ENCODE peak calls at places on chromosomes 1 and 21, in ten cellular contexts. One of them, this sample, is unnamed.

GRCh38 chr1:23101891-23102688 is 66.6 kb downstream of the LUZP1 start:
- DNase-seq in stimulated activated CD4-positive, alpha-beta T cell treated with anti-CD3 and anti-CD28 coated beads, Interleukin-1b, Interleukin-23, amount 100 ng/mL, for 24 hours: no peak
- DNase-seq in activated naive CD4-positive, alpha-beta T cell treated with anti-CD3 and anti-CD28 coated beads, Interleukin-2, amount 10 ng/mL, durations not matched to agents 7 days and 5 days: no peak
- DNase-seq in astrocyte of the spinal cord: no peak
- DNase-seq in fibroblast of villous mesenchyme: peak; percentile 69
- DNase-seq in activated T-cell treated with anti-CD3 and anti-CD28 coated beads, Interleukin-2, amount 50 U/mL, for 1 hour: no peak
- DNase-seq in GM23338: no peak
- DNase-seq in activated naive CD8-positive, alpha-beta T cell treated with anti-CD3 and anti-CD28 coated beads, Interleukin-2, amount 10 ng/mL, durations not matched to agents 7 days and 5 days: no peak
- DNase-seq in GM04503: no peak
- DNase-seq in activated CD8-positive, alpha-beta T cell treated with anti-CD3 and anti-CD28 coated beads, Interleukin-2, amount 10 ng/mL, durations not matched to agents 7 days and 5 days: no peak
- DNase-seq in this sample: peak; percentile 73

GRCh38 chr1:172727956-172728603 is 69.2 kb downstream of the FASLG start:
- DNase-seq in stimulated activated CD4-positive, alpha-beta T cell treated with anti-CD3 and anti-CD28 coated beads, Interleukin-1b, Interleukin-23, amount 100 ng/mL, for 24 hours: peak; percentile 20
- DNase-seq in activated naive CD4-positive, alpha-beta T cell treated with anti-CD3 and anti-CD28 coated beads, Interleukin-2, amount 10 ng/mL, durations not matched to agents 7 days and 5 days: peak; percentile 63
- DNase-seq in astrocyte of the spinal cord: peak; percentile 13
- DNase-seq in fibroblast of villous mesenchyme: no peak
- DNase-seq in activated T-cell treated with anti-CD3 and anti-CD28 coated beads, Interleukin-2, amount 50 U/mL, for 1 hour: peak; percentile 35
- DNase-seq in GM23338: peak; percentile 90
- DNase-seq in activated naive CD8-positive, alpha-beta T cell treated with anti-CD3 and anti-CD28 coated beads, Interleukin-2, amount 10 ng/mL, durations not matched to agents 7 days and 5 days: no peak
- DNase-seq in GM04503: no peak
- DNase-seq in activated CD8-positive, alpha-beta T cell treated with anti-CD3 and anti-CD28 coated beads, Interleukin-2, amount 10 ng/mL, durations not matched to agents 7 days and 5 days: peak; percentile 68
- DNase-seq in this sample: peak; percentile 46

GRCh38 chr1:201912832-201913231 is 24.1 kb downstream of the SHISA4 start:
- DNase-seq in stimulated activated CD4-positive, alpha-beta T cell treated with anti-CD3 and anti-CD28 coated beads, Interleukin-1b, Interleukin-23, amount 100 ng/mL, for 24 hours: no peak
- DNase-seq in activated naive CD4-positive, alpha-beta T cell treated with anti-CD3 and anti-CD28 coated beads, Interleukin-2, amount 10 ng/mL, durations not matched to agents 7 days and 5 days: no peak
- DNase-seq in astrocyte of the spinal cord: no peak
- DNase-seq in fibroblast of villous mesenchyme: peak; percentile 68
- DNase-seq in activated T-cell treated with anti-CD3 and anti-CD28 coated beads, Interleukin-2, amount 50 U/mL, for 1 hour: no peak
- DNase-seq in GM23338: no peak
- DNase-seq in activated naive CD8-positive, alpha-beta T cell treated with anti-CD3 and anti-CD28 coated beads, Interleukin-2, amount 10 ng/mL, durations not matched to agents 7 days and 5 days: no peak
- DNase-seq in GM04503: no peak
- DNase-seq in activated CD8-positive, alpha-beta T cell treated with anti-CD3 and anti-CD28 coated beads, Interleukin-2, amount 10 ng/mL, durations not matched to agents 7 days and 5 days: no peak
- DNase-seq in this sample: no peak

GRCh38 chr1:31189696-31190674 is 49.7 kb downstream of the NKAIN1 start:
- DNase-seq in stimulated activated CD4-positive, alpha-beta T cell treated with anti-CD3 and anti-CD28 coated beads, Interleukin-1b, Interleukin-23, amount 100 ng/mL, for 24 hours: no peak
- DNase-seq in activated naive CD4-positive, alpha-beta T cell treated with anti-CD3 and anti-CD28 coated beads, Interleukin-2, amount 10 ng/mL, durations not matched to agents 7 days and 5 days: no peak
- DNase-seq in astrocyte of the spinal cord: no peak
- DNase-seq in fibroblast of villous mesenchyme: no peak
- DNase-seq in activated T-cell treated with anti-CD3 and anti-CD28 coated beads, Interleukin-2, amount 50 U/mL, for 1 hour: no peak
- DNase-seq in GM23338: no peak
- DNase-seq in activated naive CD8-positive, alpha-beta T cell treated with anti-CD3 and anti-CD28 coated beads, Interleukin-2, amount 10 ng/mL, durations not matched to agents 7 days and 5 days: no peak
- DNase-seq in GM04503: no peak
- DNase-seq in activated CD8-positive, alpha-beta T cell treated with anti-CD3 and anti-CD28 coated beads, Interleukin-2, amount 10 ng/mL, durations not matched to agents 7 days and 5 days: no peak
- DNase-seq in this sample: no peak

GRCh38 chr1:226548281-226549093 is at the start of gene STUM:
- DNase-seq in stimulated activated CD4-positive, alpha-beta T cell treated with anti-CD3 and anti-CD28 coated beads, Interleukin-1b, Interleukin-23, amount 100 ng/mL, for 24 hours: no peak
- DNase-seq in activated naive CD4-positive, alpha-beta T cell treated with anti-CD3 and anti-CD28 coated beads, Interleukin-2, amount 10 ng/mL, durations not matched to agents 7 days and 5 days: peak; percentile 27
- DNase-seq in astrocyte of the spinal cord: no peak
- DNase-seq in fibroblast of villous mesenchyme: peak; percentile 23
- DNase-seq in activated T-cell treated with anti-CD3 and anti-CD28 coated beads, Interleukin-2, amount 50 U/mL, for 1 hour: peak; percentile 44
- DNase-seq in GM23338: peak; percentile 68
- DNase-seq in activated naive CD8-positive, alpha-beta T cell treated with anti-CD3 and anti-CD28 coated beads, Interleukin-2, amount 10 ng/mL, durations not matched to agents 7 days and 5 days: peak; percentile 62
- DNase-seq in GM04503: no peak
- DNase-seq in activated CD8-positive, alpha-beta T cell treated with anti-CD3 and anti-CD28 coated beads, Interleukin-2, amount 10 ng/mL, durations not matched to agents 7 days and 5 days: no peak
- DNase-seq in this sample: peak; percentile 49

GRCh38 chr1:3453203-3453761 is 1.2 kb upstream of the ARHGEF16 start:
- DNase-seq in stimulated activated CD4-positive, alpha-beta T cell treated with anti-CD3 and anti-CD28 coated beads, Interleukin-1b, Interleukin-23, amount 100 ng/mL, for 24 hours: peak; percentile 63
- DNase-seq in activated naive CD4-positive, alpha-beta T cell treated with anti-CD3 and anti-CD28 coated beads, Interleukin-2, amount 10 ng/mL, durations not matched to agents 7 days and 5 days: peak; percentile 80
- DNase-seq in astrocyte of the spinal cord: peak; percentile 54
- DNase-seq in fibroblast of villous mesenchyme: peak; percentile 52
- DNase-seq in activated T-cell treated with anti-CD3 and anti-CD28 coated beads, Interleukin-2, amount 50 U/mL, for 1 hour: peak; percentile 83
- DNase-seq in GM23338: peak; percentile 85
- DNase-seq in activated naive CD8-positive, alpha-beta T cell treated with anti-CD3 and anti-CD28 coated beads, Interleukin-2, amount 10 ng/mL, durations not matched to agents 7 days and 5 days: peak; percentile 81
- DNase-seq in GM04503: no peak
- DNase-seq in activated CD8-positive, alpha-beta T cell treated with anti-CD3 and anti-CD28 coated beads, Interleukin-2, amount 10 ng/mL, durations not matched to agents 7 days and 5 days: peak; percentile 75
- DNase-seq in this sample: peak; percentile 80

GRCh38 chr1:10701145-10701544 is 95.3 kb downstream of the CASZ1 start:
- DNase-seq in stimulated activated CD4-positive, alpha-beta T cell treated with anti-CD3 and anti-CD28 coated beads, Interleukin-1b, Interleukin-23, amount 100 ng/mL, for 24 hours: no peak
- DNase-seq in activated naive CD4-positive, alpha-beta T cell treated with anti-CD3 and anti-CD28 coated beads, Interleukin-2, amount 10 ng/mL, durations not matched to agents 7 days and 5 days: no peak
- DNase-seq in astrocyte of the spinal cord: no peak
- DNase-seq in fibroblast of villous mesenchyme: no peak
- DNase-seq in activated T-cell treated with anti-CD3 and anti-CD28 coated beads, Interleukin-2, amount 50 U/mL, for 1 hour: no peak
- DNase-seq in GM23338: no peak
- DNase-seq in activated naive CD8-positive, alpha-beta T cell treated with anti-CD3 and anti-CD28 coated beads, Interleukin-2, amount 10 ng/mL, durations not matched to agents 7 days and 5 days: no peak
- DNase-seq in GM04503: no peak
- DNase-seq in activated CD8-positive, alpha-beta T cell treated with anti-CD3 and anti-CD28 coated beads, Interleukin-2, amount 10 ng/mL, durations not matched to agents 7 days and 5 days: no peak
- DNase-seq in this sample: no peak

GRCh38 chr1:41486892-41487728 is 2.6 kb upstream of the EDN2 start:
- DNase-seq in stimulated activated CD4-positive, alpha-beta T cell treated with anti-CD3 and anti-CD28 coated beads, Interleukin-1b, Interleukin-23, amount 100 ng/mL, for 24 hours: no peak
- DNase-seq in activated naive CD4-positive, alpha-beta T cell treated with anti-CD3 and anti-CD28 coated beads, Interleukin-2, amount 10 ng/mL, durations not matched to agents 7 days and 5 days: no peak
- DNase-seq in astrocyte of the spinal cord: no peak
- DNase-seq in fibroblast of villous mesenchyme: no peak
- DNase-seq in activated T-cell treated with anti-CD3 and anti-CD28 coated beads, Interleukin-2, amount 50 U/mL, for 1 hour: no peak
- DNase-seq in GM23338: peak; percentile 45
- DNase-seq in activated naive CD8-positive, alpha-beta T cell treated with anti-CD3 and anti-CD28 coated beads, Interleukin-2, amount 10 ng/mL, durations not matched to agents 7 days and 5 days: no peak
- DNase-seq in GM04503: no peak
- DNase-seq in activated CD8-positive, alpha-beta T cell treated with anti-CD3 and anti-CD28 coated beads, Interleukin-2, amount 10 ng/mL, durations not matched to agents 7 days and 5 days: no peak
- DNase-seq in this sample: no peak

GRCh38 chr1:38608202-38608864 is 251.2 kb downstream of the RRAGC start:
- DNase-seq in stimulated activated CD4-positive, alpha-beta T cell treated with anti-CD3 and anti-CD28 coated beads, Interleukin-1b, Interleukin-23, amount 100 ng/mL, for 24 hours: no peak
- DNase-seq in activated naive CD4-positive, alpha-beta T cell treated with anti-CD3 and anti-CD28 coated beads, Interleukin-2, amount 10 ng/mL, durations not matched to agents 7 days and 5 days: peak; percentile 34
- DNase-seq in astrocyte of the spinal cord: no peak
- DNase-seq in fibroblast of villous mesenchyme: peak; percentile 35
- DNase-seq in activated T-cell treated with anti-CD3 and anti-CD28 coated beads, Interleukin-2, amount 50 U/mL, for 1 hour: no peak
- DNase-seq in GM23338: peak; percentile 93
- DNase-seq in activated naive CD8-positive, alpha-beta T cell treated with anti-CD3 and anti-CD28 coated beads, Interleukin-2, amount 10 ng/mL, durations not matched to agents 7 days and 5 days: no peak
- DNase-seq in GM04503: no peak
- DNase-seq in activated CD8-positive, alpha-beta T cell treated with anti-CD3 and anti-CD28 coated beads, Interleukin-2, amount 10 ng/mL, durations not matched to agents 7 days and 5 days: peak; percentile 25
- DNase-seq in this sample: peak; percentile 44

GRCh38 chr21:41877901-41878830 is 978 bp downstream of the PRDM15 start:
- DNase-seq in stimulated activated CD4-positive, alpha-beta T cell treated with anti-CD3 and anti-CD28 coated beads, Interleukin-1b, Interleukin-23, amount 100 ng/mL, for 24 hours: no peak
- DNase-seq in activated naive CD4-positive, alpha-beta T cell treated with anti-CD3 and anti-CD28 coated beads, Interleukin-2, amount 10 ng/mL, durations not matched to agents 7 days and 5 days: peak; percentile 52
- DNase-seq in astrocyte of the spinal cord: peak; percentile 73
- DNase-seq in fibroblast of villous mesenchyme: peak; percentile 69
- DNase-seq in activated T-cell treated with anti-CD3 and anti-CD28 coated beads, Interleukin-2, amount 50 U/mL, for 1 hour: peak; percentile 53
- DNase-seq in GM23338: peak; percentile 21
- DNase-seq in activated naive CD8-positive, alpha-beta T cell treated with anti-CD3 and anti-CD28 coated beads, Interleukin-2, amount 10 ng/mL, durations not matched to agents 7 days and 5 days: peak; percentile 58
- DNase-seq in GM04503: no peak
- DNase-seq in activated CD8-positive, alpha-beta T cell treated with anti-CD3 and anti-CD28 coated beads, Interleukin-2, amount 10 ng/mL, durations not matched to agents 7 days and 5 days: peak; percentile 39
- DNase-seq in this sample: peak; percentile 56

GRCh38 chr1:45730075-45730779 is 20.2 kb downstream of the IPP start:
- DNase-seq in stimulated activated CD4-positive, alpha-beta T cell treated with anti-CD3 and anti-CD28 coated beads, Interleukin-1b, Interleukin-23, amount 100 ng/mL, for 24 hours: no peak
- DNase-seq in activated naive CD4-positive, alpha-beta T cell treated with anti-CD3 and anti-CD28 coated beads, Interleukin-2, amount 10 ng/mL, durations not matched to agents 7 days and 5 days: no peak
- DNase-seq in astrocyte of the spinal cord: no peak
- DNase-seq in fibroblast of villous mesenchyme: peak; percentile 10
- DNase-seq in activated T-cell treated with anti-CD3 and anti-CD28 coated beads, Interleukin-2, amount 50 U/mL, for 1 hour: no peak
- DNase-seq in GM23338: peak; percentile 30
- DNase-seq in activated naive CD8-positive, alpha-beta T cell treated with anti-CD3 and anti-CD28 coated beads, Interleukin-2, amount 10 ng/mL, durations not matched to agents 7 days and 5 days: no peak
- DNase-seq in GM04503: no peak
- DNase-seq in activated CD8-positive, alpha-beta T cell treated with anti-CD3 and anti-CD28 coated beads, Interleukin-2, amount 10 ng/mL, durations not matched to agents 7 days and 5 days: no peak
- DNase-seq in this sample: no peak

GRCh38 chr1:51289676-51290488 is 40.5 kb downstream of the TTC39A start:
- DNase-seq in stimulated activated CD4-positive, alpha-beta T cell treated with anti-CD3 and anti-CD28 coated beads, Interleukin-1b, Interleukin-23, amount 100 ng/mL, for 24 hours: no peak
- DNase-seq in activated naive CD4-positive, alpha-beta T cell treated with anti-CD3 and anti-CD28 coated beads, Interleukin-2, amount 10 ng/mL, durations not matched to agents 7 days and 5 days: no peak
- DNase-seq in astrocyte of the spinal cord: no peak
- DNase-seq in fibroblast of villous mesenchyme: no peak
- DNase-seq in activated T-cell treated with anti-CD3 and anti-CD28 coated beads, Interleukin-2, amount 50 U/mL, for 1 hour: no peak
- DNase-seq in GM23338: no peak
- DNase-seq in activated naive CD8-positive, alpha-beta T cell treated with anti-CD3 and anti-CD28 coated beads, Interleukin-2, amount 10 ng/mL, durations not matched to agents 7 days and 5 days: no peak
- DNase-seq in GM04503: no peak
- DNase-seq in activated CD8-positive, alpha-beta T cell treated with anti-CD3 and anti-CD28 coated beads, Interleukin-2, amount 10 ng/mL, durations not matched to agents 7 days and 5 days: no peak
- DNase-seq in this sample: no peak

GRCh38 chr1:18246543-18246942 is 138.9 kb downstream of the IGSF21 start:
- DNase-seq in stimulated activated CD4-positive, alpha-beta T cell treated with anti-CD3 and anti-CD28 coated beads, Interleukin-1b, Interleukin-23, amount 100 ng/mL, for 24 hours: no peak
- DNase-seq in activated naive CD4-positive, alpha-beta T cell treated with anti-CD3 and anti-CD28 coated beads, Interleukin-2, amount 10 ng/mL, durations not matched to agents 7 days and 5 days: no peak
- DNase-seq in astrocyte of the spinal cord: no peak
- DNase-seq in fibroblast of villous mesenchyme: no peak
- DNase-seq in activated T-cell treated with anti-CD3 and anti-CD28 coated beads, Interleukin-2, amount 50 U/mL, for 1 hour: no peak
- DNase-seq in GM23338: peak; percentile 49
- DNase-seq in activated naive CD8-positive, alpha-beta T cell treated with anti-CD3 and anti-CD28 coated beads, Interleukin-2, amount 10 ng/mL, durations not matched to agents 7 days and 5 days: no peak
- DNase-seq in GM04503: no peak
- DNase-seq in activated CD8-positive, alpha-beta T cell treated with anti-CD3 and anti-CD28 coated beads, Interleukin-2, amount 10 ng/mL, durations not matched to agents 7 days and 5 days: no peak
- DNase-seq in this sample: no peak

GRCh38 chr1:84619383-84620093 is 45.3 kb upstream of the CTBS start:
- DNase-seq in stimulated activated CD4-positive, alpha-beta T cell treated with anti-CD3 and anti-CD28 coated beads, Interleukin-1b, Interleukin-23, amount 100 ng/mL, for 24 hours: peak; percentile 55
- DNase-seq in activated naive CD4-positive, alpha-beta T cell treated with anti-CD3 and anti-CD28 coated beads, Interleukin-2, amount 10 ng/mL, durations not matched to agents 7 days and 5 days: no peak
- DNase-seq in astrocyte of the spinal cord: peak; percentile 75
- DNase-seq in fibroblast of villous mesenchyme: peak; percentile 53
- DNase-seq in activated T-cell treated with anti-CD3 and anti-CD28 coated beads, Interleukin-2, amount 50 U/mL, for 1 hour: no peak
- DNase-seq in GM23338: no peak
- DNase-seq in activated naive CD8-positive, alpha-beta T cell treated with anti-CD3 and anti-CD28 coated beads, Interleukin-2, amount 10 ng/mL, durations not matched to agents 7 days and 5 days: no peak
- DNase-seq in GM04503: peak; percentile 41
- DNase-seq in activated CD8-positive, alpha-beta T cell treated with anti-CD3 and anti-CD28 coated beads, Interleukin-2, amount 10 ng/mL, durations not matched to agents 7 days and 5 days: no peak
- DNase-seq in this sample: peak; percentile 95

GRCh38 chr1:6081901-6082300 is 36.2 kb downstream of the KCNAB2 start:
- DNase-seq in stimulated activated CD4-positive, alpha-beta T cell treated with anti-CD3 and anti-CD28 coated beads, Interleukin-1b, Interleukin-23, amount 100 ng/mL, for 24 hours: no peak
- DNase-seq in activated naive CD4-positive, alpha-beta T cell treated with anti-CD3 and anti-CD28 coated beads, Interleukin-2, amount 10 ng/mL, durations not matched to agents 7 days and 5 days: no peak
- DNase-seq in astrocyte of the spinal cord: no peak
- DNase-seq in fibroblast of villous mesenchyme: no peak
- DNase-seq in activated T-cell treated with anti-CD3 and anti-CD28 coated beads, Interleukin-2, amount 50 U/mL, for 1 hour: no peak
- DNase-seq in GM23338: no peak
- DNase-seq in activated naive CD8-positive, alpha-beta T cell treated with anti-CD3 and anti-CD28 coated beads, Interleukin-2, amount 10 ng/mL, durations not matched to agents 7 days and 5 days: no peak
- DNase-seq in GM04503: no peak
- DNase-seq in activated CD8-positive, alpha-beta T cell treated with anti-CD3 and anti-CD28 coated beads, Interleukin-2, amount 10 ng/mL, durations not matched to agents 7 days and 5 days: no peak
- DNase-seq in this sample: no peak

GRCh38 chr1:42698081-42698813 is 16.0 kb downstream of the YBX1 start:
- DNase-seq in stimulated activated CD4-positive, alpha-beta T cell treated with anti-CD3 and anti-CD28 coated beads, Interleukin-1b, Interleukin-23, amount 100 ng/mL, for 24 hours: no peak
- DNase-seq in activated naive CD4-positive, alpha-beta T cell treated with anti-CD3 and anti-CD28 coated beads, Interleukin-2, amount 10 ng/mL, durations not matched to agents 7 days and 5 days: no peak
- DNase-seq in astrocyte of the spinal cord: no peak
- DNase-seq in fibroblast of villous mesenchyme: no peak
- DNase-seq in activated T-cell treated with anti-CD3 and anti-CD28 coated beads, Interleukin-2, amount 50 U/mL, for 1 hour: no peak
- DNase-seq in GM23338: no peak
- DNase-seq in activated naive CD8-positive, alpha-beta T cell treated with anti-CD3 and anti-CD28 coated beads, Interleukin-2, amount 10 ng/mL, durations not matched to agents 7 days and 5 days: no peak
- DNase-seq in GM04503: no peak
- DNase-seq in activated CD8-positive, alpha-beta T cell treated with anti-CD3 and anti-CD28 coated beads, Interleukin-2, amount 10 ng/mL, durations not matched to agents 7 days and 5 days: no peak
- DNase-seq in this sample: no peak

GRCh38 chr1:94481473-94481933 is 60.1 kb downstream of the F3 start:
- DNase-seq in stimulated activated CD4-positive, alpha-beta T cell treated with anti-CD3 and anti-CD28 coated beads, Interleukin-1b, Interleukin-23, amount 100 ng/mL, for 24 hours: peak; percentile 1
- DNase-seq in activated naive CD4-positive, alpha-beta T cell treated with anti-CD3 and anti-CD28 coated beads, Interleukin-2, amount 10 ng/mL, durations not matched to agents 7 days and 5 days: peak; percentile 47
- DNase-seq in astrocyte of the spinal cord: peak; percentile 70
- DNase-seq in fibroblast of villous mesenchyme: peak; percentile 77
- DNase-seq in activated T-cell treated with anti-CD3 and anti-CD28 coated beads, Interleukin-2, amount 50 U/mL, for 1 hour: peak; percentile 23
- DNase-seq in GM23338: peak; percentile 88
- DNase-seq in activated naive CD8-positive, alpha-beta T cell treated with anti-CD3 and anti-CD28 coated beads, Interleukin-2, amount 10 ng/mL, durations not matched to agents 7 days and 5 days: no peak
- DNase-seq in GM04503: peak; percentile 22
- DNase-seq in activated CD8-positive, alpha-beta T cell treated with anti-CD3 and anti-CD28 coated beads, Interleukin-2, amount 10 ng/mL, durations not matched to agents 7 days and 5 days: peak; percentile 48
- DNase-seq in this sample: peak; percentile 85

This sample was measured in dermis blood vessel endothelial cell.